ENCODE peak calls at places on chromosomes 16 and 17, in five cellular contexts. U, T, D, L and V are unnamed samples.

GRCh38 chr17:17694229-17695081 is 13.2 kb downstream of the RAI1 start:
- DNase-seq in D (peak), L (peak), T (no peak), U (peak), V (no peak)

GRCh38 chr16:81509404-81509803 is 64.8 kb downstream of the CMIP start:
- DNase-seq in D (no peak), L (no peak), T (no peak), U (no peak), V (no peak)

GRCh38 chr17:56597495-56597990 is 4.0 kb downstream of the NOG start:
- DNase-seq in U (no peak), L (no peak), D (peak), T (no peak), V (no peak)

GRCh38 chr16:77789085-77789611 is 784 bp downstream of the VAT1L start:
- DNase-seq in T (no peak), L (no peak), D (no peak), U (no peak), V (no peak)

GRCh38 chr17:58002558-58002957 is 4.5 kb downstream of the SRSF1 start:
- DNase-seq in D (no peak), T (no peak), U (no peak), L (no peak), V (no peak)

GRCh38 chr17:42979511-42980273 is at the start of gene PTGES3L:
- DNase-seq in T (no peak), D (peak), L (peak), U (no peak), V (no peak)

GRCh38 chr16:57530104-57530522 is 6.3 kb downstream of the CCDC102A start:
- DNase-seq in L (no peak), U (peak), D (no peak), T (no peak), V (peak)

GRCh38 chr16:74281285-74281684 is 15.3 kb upstream of the PSMD7 start:
- DNase-seq in D (no peak), U (no peak), T (no peak), L (no peak), V (no peak)

GRCh38 chr16:17591655-17592405 is 121.1 kb upstream of the XYLT1 start:
- DNase-seq in T (no peak), D (no peak), U (peak), L (no peak), V (no peak)

GRCh38 chr16:64017789-64018188 is 1104.1 kb downstream of the CDH11 start:
- DNase-seq in T (no peak), U (no peak), L (no peak), D (no peak), V (no peak)

GRCh38 chr17:63676540-63676933 is 23.4 kb downstream of the LIMD2 start:
- DNase-seq in T (no peak), D (no peak), U (no peak), L (no peak), V (no peak)

GRCh38 chr17:66207936-66208335 is 16.0 kb upstream of the CEP112 start:
- DNase-seq in U (no peak), T (no peak), D (no peak), L (no peak), V (no peak)

GRCh38 chr16:56753410-56753809 is 23.5 kb downstream of the NUP93 start:
- DNase-seq in U (no peak), D (no peak), T (no peak), L (no peak), V (no peak)

GRCh38 chr16:19835989-19836421 is 48.6 kb downstream of the GPRC5B start:
- DNase-seq in D (no peak), L (no peak), T (no peak), U (no peak), V (peak)

GRCh38 chr17:57667461-57667923 is 77.6 kb downstream of the CCDC182 start:
- DNase-seq in D (no peak), T (no peak), L (no peak), U (no peak), V (no peak)

GRCh38 chr17:43316522-43317142 is 82.2 kb upstream of the ARL4D start:
- DNase-seq in T (no peak), L (no peak), U (peak), D (no peak), V (no peak)

GRCh38 chr17:28765038-28765437 is 21.2 kb downstream of the TRAF4 start:
- DNase-seq in U (no peak), D (no peak), T (no peak), L (no peak), V (no peak)

GRCh38 chr17:9842057-9842758 is 16.5 kb downstream of the GLP2R start:
- DNase-seq in L (peak), T (no peak), U (no peak), D (peak), V (no peak)

GRCh38 chr16:77359065-77359502 is 75.8 kb downstream of the ADAMTS18 start:
- DNase-seq in U (no peak), D (no peak), T (no peak), L (peak), V (peak)

DNA sequence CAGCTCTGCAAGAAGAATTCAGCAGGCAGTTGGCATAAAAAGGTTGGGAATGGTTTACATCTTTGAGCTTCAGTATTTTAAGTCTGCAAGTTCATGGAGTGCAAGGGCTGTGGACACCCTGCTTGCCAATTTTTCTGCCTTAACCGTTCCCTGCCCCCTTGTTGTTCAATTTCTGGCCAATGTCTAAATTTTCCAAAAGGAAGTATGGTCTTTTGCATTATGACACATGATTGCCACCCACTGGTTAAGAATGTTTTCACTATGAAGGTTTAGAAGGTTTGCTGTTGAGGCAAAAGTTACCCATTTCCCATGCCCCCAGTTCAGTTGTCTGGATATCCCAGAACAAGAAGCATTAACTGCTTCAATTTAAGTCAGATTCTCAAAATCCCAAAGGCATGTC is 441.9 kb downstream of the CDH13 start:
- DNase-seq in T (peak), L (no peak), U (no peak), D (no peak), V (no peak)
- H3K4me3 ChIP-seq in T (no peak), L (no peak), U (no peak), D (no peak), V (no peak)

DNA sequence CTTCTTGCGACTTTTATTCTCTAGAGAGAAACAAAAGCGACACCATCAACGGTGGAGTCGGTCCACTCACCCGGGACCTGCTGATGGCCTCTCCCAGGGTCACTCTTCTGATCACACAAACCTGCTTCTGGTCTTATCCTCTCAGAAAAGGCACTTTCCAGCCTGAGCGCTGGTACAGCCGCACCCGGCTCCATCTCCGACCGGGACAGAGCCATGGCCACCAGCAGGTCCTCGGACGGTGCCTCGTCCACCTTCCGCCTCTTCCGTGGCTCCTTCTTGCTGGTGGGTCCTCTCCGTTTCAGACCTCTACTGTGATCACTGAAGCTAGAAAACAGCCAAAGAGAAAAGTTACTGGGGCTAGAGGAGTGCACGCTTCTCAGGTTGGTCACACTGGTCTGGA is 13.7 kb downstream of the SLX4 start:
- DNase-seq in L (no peak), U (no peak), T (no peak), D (no peak), V (no peak)
- H3K4me3 ChIP-seq in L (no peak), U (no peak), T (no peak), D (no peak), V (no peak)

DNA sequence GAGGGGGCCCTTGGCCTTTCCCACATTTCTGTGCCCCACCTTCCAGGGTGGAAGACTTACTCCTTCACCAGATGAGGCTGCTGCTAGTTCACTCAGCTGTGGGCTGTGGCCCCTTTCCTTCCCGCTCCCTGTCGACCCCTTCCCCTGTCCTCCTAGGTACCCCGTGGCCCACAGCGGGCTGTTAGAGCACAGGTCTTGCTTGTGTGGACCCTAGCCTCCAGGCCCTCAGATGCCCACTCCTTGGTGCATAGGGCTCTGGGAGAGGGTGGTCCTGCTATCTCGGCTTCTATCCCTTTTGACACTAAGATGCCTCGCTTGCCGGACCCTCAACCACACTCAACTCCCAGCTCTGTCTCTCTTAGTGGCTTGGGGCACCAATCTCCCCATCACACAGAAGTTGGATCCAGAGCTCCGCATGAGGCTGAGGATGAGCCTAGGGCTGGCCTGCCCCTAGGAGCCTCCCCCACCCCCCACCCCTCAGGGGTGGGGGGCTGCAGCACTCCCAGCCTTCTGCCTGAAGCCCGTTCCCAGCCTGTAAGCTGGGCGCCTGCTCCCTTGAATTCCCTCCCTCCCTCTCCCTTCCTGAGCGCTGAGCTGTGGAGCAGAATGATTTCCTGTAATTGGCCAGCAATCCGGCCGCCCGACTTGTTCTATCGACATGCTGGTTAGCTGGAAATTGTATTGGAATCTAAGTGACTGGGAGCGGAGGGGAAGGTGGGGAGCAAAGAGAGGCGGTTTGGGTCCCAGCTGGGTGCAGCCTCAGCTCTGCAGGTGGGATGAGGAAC is 30.9 kb downstream of the DCAKD start:
- DNase-seq in T (no peak), D (no peak), L (no peak), U (no peak), V (no peak)
- H3K4me3 ChIP-seq in T (no peak), D (no peak), L (no peak), U (no peak), V (no peak)

GRCh38 chr17:72535346-72535745 is 414.5 kb downstream of the SOX9 start:
- DNase-seq in U (no peak), D (no peak), T (no peak), L (no peak), V (no peak)

GRCh38 chr17:72535779-72536178 is 415.0 kb downstream of the SOX9 start:
- DNase-seq in L (no peak), U (no peak), T (no peak), D (no peak), V (no peak)

GRCh38 chr17:72536788-72537187 is 416.0 kb downstream of the SOX9 start:
- DNase-seq in D (no peak), L (no peak), T (no peak), U (no peak), V (no peak)

GRCh38 chr17:72534265-72534664 is 413.4 kb downstream of the SOX9 start:
- DNase-seq in T (no peak), U (no peak), D (no peak), L (no peak), V (no peak)

DNA sequence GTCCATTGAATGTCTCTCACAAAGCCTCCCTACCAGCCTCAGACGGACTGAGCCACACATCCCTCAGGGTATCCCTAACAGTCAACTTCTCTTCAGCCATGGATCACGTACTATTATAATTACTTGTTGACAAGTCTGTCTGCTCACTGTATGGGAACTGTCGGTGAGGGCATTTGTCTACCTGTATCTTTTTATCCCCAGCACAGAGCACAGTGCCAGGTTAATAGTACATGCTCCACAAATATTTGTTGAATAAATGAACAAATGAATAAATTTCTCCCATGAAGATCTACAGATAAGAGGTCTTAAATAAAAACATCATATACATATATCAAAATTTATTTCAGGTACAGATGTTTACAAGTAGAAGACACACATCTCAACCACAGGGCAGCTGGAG is 414.0 kb downstream of the SOX9 start:
- DNase-seq in U (no peak), D (no peak), T (no peak), L (no peak), V (no peak)
- H3K4me3 ChIP-seq in U (no peak), D (no peak), T (no peak), L (no peak), V (no peak)

GRCh38 chr16:397135-397661 is at the start of gene NME4:
- DNase-seq in U (no peak), T (no peak), L (peak), D (no peak), V (no peak)

GRCh38 chr16:400061-400540 is 1.6 kb upstream of the DECR2 start:
- DNase-seq in D (no peak), U (no peak), L (peak), T (no peak), V (no peak)

GRCh38 chr16:398551-399277 is 1.7 kb downstream of the NME4 start:
- DNase-seq in T (no peak), D (no peak), L (no peak), U (no peak), V (no peak)

GRCh38 chr16:397736-398332 is 835 bp downstream of the NME4 start:
- DNase-seq in U (no peak), D (peak), L (peak), T (no peak), V (no peak)

DNA sequence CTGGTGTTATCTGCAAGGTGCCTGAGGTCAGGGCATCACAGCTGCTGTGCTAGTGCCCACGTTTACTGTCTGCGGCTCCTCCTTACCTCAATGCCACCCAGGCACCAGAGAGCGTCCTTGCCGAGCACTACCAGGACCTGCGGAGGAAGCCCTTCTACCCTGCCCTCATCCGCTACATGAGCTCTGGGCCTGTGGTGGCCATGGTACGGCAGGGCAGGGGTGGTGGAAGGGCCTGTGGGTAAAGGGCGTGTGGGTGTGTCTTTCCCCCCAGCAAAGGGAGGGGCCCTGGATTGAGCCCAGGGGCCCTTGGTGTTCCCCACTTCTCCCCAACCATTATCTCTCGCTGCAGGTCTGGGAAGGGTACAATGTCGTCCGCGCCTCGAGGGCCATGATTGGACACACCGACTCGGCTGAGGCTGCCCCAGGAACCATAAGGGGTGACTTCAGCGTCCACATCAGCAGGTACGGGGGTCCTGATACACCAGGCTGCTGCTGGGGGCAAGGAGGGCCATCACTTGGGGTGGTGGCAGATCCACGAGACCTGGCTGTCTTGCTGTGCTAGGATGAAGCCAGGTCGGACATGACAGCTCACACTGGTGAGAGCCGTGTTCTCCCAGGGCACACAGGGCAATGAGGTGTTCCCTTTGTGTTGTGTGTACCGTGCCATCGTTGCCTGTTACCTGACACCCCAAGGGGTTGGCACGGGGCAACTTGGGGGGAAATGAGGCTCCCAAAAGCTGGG is 2.2 kb upstream of the DECR2 start:
- DNase-seq in U (no peak), T (no peak), L (peak), D (no peak), V (no peak)
- H3K4me3 ChIP-seq in U (no peak), T (no peak), L (no peak), D (no peak), V (no peak)

GRCh38 chr16:12904041-12904671 is 2.8 kb downstream of the SHISA9 start:
- DNase-seq in T (no peak), L (no peak), D (no peak), U (no peak), V (no peak)
- H3K4me3 ChIP-seq in T (no peak), L (no peak), D (no peak), U (no peak), V (peak)

GRCh38 chr17:41548844-41549595 is 20.9 kb upstream of the KRT19 start:
- DNase-seq in D (peak), U (peak), L (peak), T (peak), V (peak)
- H3K4me3 ChIP-seq in D (peak), U (peak), L (peak), T (no peak), V (no peak)

DNA sequence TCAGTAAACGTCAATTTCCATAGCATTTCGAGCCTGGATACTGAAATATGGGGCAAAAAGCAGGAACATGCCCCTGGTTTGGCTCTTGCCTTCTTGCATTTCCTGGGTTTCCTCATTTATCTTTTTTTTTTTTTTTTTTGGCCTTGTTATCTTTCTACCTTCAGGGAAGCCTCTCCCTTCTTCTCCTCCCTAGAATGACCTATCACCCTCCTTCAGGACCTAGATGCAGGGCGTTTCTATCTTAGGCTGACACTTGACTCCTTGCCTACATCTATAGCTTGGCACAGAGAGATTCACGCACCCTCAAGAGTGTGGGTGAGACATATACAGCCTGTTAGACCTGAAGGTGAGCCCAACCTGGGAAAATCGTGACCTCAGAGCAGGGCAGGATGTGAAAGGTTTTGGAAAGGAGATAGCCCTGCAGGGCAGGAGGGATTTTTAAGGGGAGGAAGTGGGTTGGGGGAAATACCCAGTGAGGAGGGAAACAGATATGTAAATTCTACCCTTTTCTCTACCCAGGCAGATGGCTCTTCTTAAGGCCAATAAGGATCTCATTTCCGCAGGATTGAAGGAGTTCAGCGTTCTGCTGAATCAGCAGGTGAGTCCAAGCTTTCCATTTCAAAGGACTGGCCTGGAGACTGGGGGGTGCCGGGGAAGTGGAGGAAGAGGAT is at the start of gene AHSP:
- DNase-seq in L (no peak), T (no peak), D (no peak), U (no peak), V (no peak)
- H3K4me3 ChIP-seq in L (no peak), T (no peak), D (peak), U (no peak), V (no peak)

DNA sequence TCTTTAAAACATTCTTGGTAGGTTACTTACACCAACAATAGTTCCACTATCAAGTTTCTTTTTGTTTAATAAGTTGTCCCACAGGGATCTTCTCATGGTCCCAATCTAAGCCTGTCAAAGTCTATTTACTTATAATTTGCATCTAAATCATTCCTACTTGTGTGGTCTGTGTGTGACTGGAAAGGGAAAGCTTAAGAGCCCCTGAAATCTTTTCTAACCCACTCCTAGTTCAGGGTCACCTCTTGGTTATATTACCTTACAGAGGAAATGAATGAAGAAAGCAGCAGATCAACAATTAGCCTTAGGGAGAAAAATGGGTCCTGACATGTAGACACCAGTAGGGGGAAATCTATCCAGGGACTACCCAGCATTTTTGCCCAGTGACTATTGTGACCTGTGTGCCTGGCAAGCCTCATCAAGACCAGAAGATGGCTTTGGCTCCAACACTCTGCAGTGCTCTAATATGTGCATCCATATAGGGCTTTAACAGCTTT is 110.4 kb upstream of the HAS3 start:
- DNase-seq in U (no peak), L (peak), T (peak), D (no peak), V (no peak)
- H3K4me3 ChIP-seq in U (no peak), L (no peak), T (no peak), D (no peak), V (no peak)

DNA sequence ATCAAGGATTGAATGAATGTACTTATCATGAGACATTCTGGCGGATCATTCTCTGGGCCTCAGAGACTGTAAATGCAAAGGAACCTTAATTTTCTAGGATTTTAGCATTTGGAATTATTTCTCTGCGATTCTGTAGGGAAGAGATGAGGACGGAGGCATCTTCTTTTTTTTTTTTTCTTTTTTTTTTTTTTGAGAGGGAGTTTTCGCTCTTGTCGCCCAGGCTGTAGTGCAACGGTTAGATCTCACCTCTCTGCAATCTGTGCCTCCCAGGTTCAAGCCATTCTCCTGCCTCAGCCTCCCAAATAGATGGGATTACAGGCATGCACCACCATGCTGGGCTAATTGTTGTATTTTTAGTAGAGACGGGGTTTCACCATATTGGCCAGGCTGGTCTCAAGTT is 2.1 kb downstream of the ITGAL start:
- DNase-seq in T (no peak), L (no peak), U (no peak), D (no peak), V (no peak)
- H3K4me3 ChIP-seq in T (no peak), L (no peak), U (peak), D (no peak), V (no peak)